ENCODE peak calls at places on chromosomes 12 and 14, in four cellular contexts. One of them, this sample, is unnamed.
A peak's percentile ranks its signal among the peaks of the same experiment; 100 is the strongest.

GRCh38 chr12:92257261-92257660 is 111.6 kb upstream of the BTG1 start:
- DNase-seq in NCI-H1092 treated with DMSO at 0.1 percent for 48 hours: no peak
- DNase-seq in fibroblast of the conjunctiva: no peak
- DNase-seq in stromal cell of bone marrow: no peak
- DNase-seq in this sample: no peak

GRCh38 chr12:64077922-64078321 is 144.2 kb downstream of the KICS2 start:
- DNase-seq in fibroblast of the conjunctiva: no peak
- DNase-seq in NCI-H1092 treated with DMSO at 0.1 percent for 48 hours: no peak
- DNase-seq in stromal cell of bone marrow: no peak
- DNase-seq in this sample: no peak

GRCh38 chr12:104719700-104720345 is 238.3 kb downstream of the SLC41A2 start:
- DNase-seq in fibroblast of the conjunctiva: no peak
- DNase-seq in stromal cell of bone marrow: no peak
- DNase-seq in NCI-H1092 treated with DMSO at 0.1 percent for 48 hours: no peak
- DNase-seq in this sample: no peak

GRCh38 chr12:642633-643477 is 20.4 kb downstream of the NINJ2 start:
- DNase-seq in stromal cell of bone marrow: no peak
- DNase-seq in NCI-H1092 treated with DMSO at 0.1 percent for 48 hours: peak; percentile 41
- DNase-seq in fibroblast of the conjunctiva: no peak
- DNase-seq in this sample: peak; percentile 85

GRCh38 chr14:76953196-76953945 is 75.1 kb downstream of the IRF2BPL start:
- DNase-seq in fibroblast of the conjunctiva: peak; percentile 52
- DNase-seq in NCI-H1092 treated with DMSO at 0.1 percent for 48 hours: no peak
- DNase-seq in stromal cell of bone marrow: peak; percentile 75
- DNase-seq in this sample: peak; percentile 72

GRCh38 chr14:99231181-99231849 is 40.7 kb downstream of the BCL11B start:
- DNase-seq in fibroblast of the conjunctiva: no peak
- DNase-seq in stromal cell of bone marrow: no peak
- DNase-seq in NCI-H1092 treated with DMSO at 0.1 percent for 48 hours: no peak
- DNase-seq in this sample: no peak

GRCh38 chr12:25985296-25985992 is 27.0 kb downstream of the RASSF8 start:
- DNase-seq in NCI-H1092 treated with DMSO at 0.1 percent for 48 hours: no peak
- DNase-seq in fibroblast of the conjunctiva: no peak
- DNase-seq in stromal cell of bone marrow: no peak
- DNase-seq in this sample: no peak

GRCh38 chr14:22976620-22977433 is 5.5 kb downstream of the AJUBA start:
- DNase-seq in stromal cell of bone marrow: no peak
- DNase-seq in NCI-H1092 treated with DMSO at 0.1 percent for 48 hours: no peak
- DNase-seq in fibroblast of the conjunctiva: peak; percentile 47
- DNase-seq in this sample: peak; percentile 69

GRCh38 chr12:110074089-110074488 is 25.8 kb upstream of the C12orf76 start:
- DNase-seq in NCI-H1092 treated with DMSO at 0.1 percent for 48 hours: no peak
- DNase-seq in fibroblast of the conjunctiva: no peak
- DNase-seq in stromal cell of bone marrow: no peak
- DNase-seq in this sample: no peak

GRCh38 chr14:91185721-91186120 is 58.8 kb downstream of the GPR68 start:
- DNase-seq in stromal cell of bone marrow: peak; percentile 58
- DNase-seq in NCI-H1092 treated with DMSO at 0.1 percent for 48 hours: no peak
- DNase-seq in fibroblast of the conjunctiva: peak; percentile 13
- DNase-seq in this sample: no peak

GRCh38 chr12:79424109-79424721 is 266.5 kb downstream of the PAWR start:
- DNase-seq in stromal cell of bone marrow: peak; percentile 92
- DNase-seq in NCI-H1092 treated with DMSO at 0.1 percent for 48 hours: no peak
- DNase-seq in fibroblast of the conjunctiva: peak; percentile 85
- DNase-seq in this sample: no peak

GRCh38 chr12:111409403-111410228 is 3.9 kb downstream of the SH2B3 start:
- DNase-seq in stromal cell of bone marrow: peak; percentile 45
- DNase-seq in fibroblast of the conjunctiva: no peak
- DNase-seq in NCI-H1092 treated with DMSO at 0.1 percent for 48 hours: no peak
- DNase-seq in this sample: no peak

GRCh38 chr14:104924421-104925213 is at the start of gene PLD4:
- DNase-seq in NCI-H1092 treated with DMSO at 0.1 percent for 48 hours: no peak
- DNase-seq in fibroblast of the conjunctiva: no peak
- DNase-seq in stromal cell of bone marrow: no peak
- DNase-seq in this sample: no peak

GRCh38 chr12:126874427-126875026 is 1392.4 kb upstream of the TMEM132C start:
- DNase-seq in fibroblast of the conjunctiva: peak; percentile 6
- DNase-seq in stromal cell of bone marrow: peak; percentile 24
- DNase-seq in NCI-H1092 treated with DMSO at 0.1 percent for 48 hours: peak; percentile 57
- DNase-seq in this sample: peak; percentile 65

GRCh38 chr12:104334581-104334980 is 31.0 kb downstream of the EID3 start:
- DNase-seq in NCI-H1092 treated with DMSO at 0.1 percent for 48 hours: no peak
- DNase-seq in fibroblast of the conjunctiva: no peak
- DNase-seq in stromal cell of bone marrow: no peak
- DNase-seq in this sample: no peak

GRCh38 chr14:81402123-81402495 is 2.0 kb upstream of the STON2 start:
- DNase-seq in stromal cell of bone marrow: no peak
- DNase-seq in NCI-H1092 treated with DMSO at 0.1 percent for 48 hours: no peak
- DNase-seq in fibroblast of the conjunctiva: no peak
- DNase-seq in this sample: no peak

GRCh38 chr12:53299101-53299453 is 418 bp upstream of the MYG1 start:
- DNase-seq in stromal cell of bone marrow: peak; percentile 76
- DNase-seq in fibroblast of the conjunctiva: peak; percentile 83
- DNase-seq in NCI-H1092 treated with DMSO at 0.1 percent for 48 hours: no peak
- DNase-seq in this sample: no peak